ENCODE peak calls at places on chromosomes 5 and 9, in five cellular contexts. G, E, Z, A and K are unnamed samples. For H3K4me1 and H3K36me3, the result is how much of the 10 kb centered on the place peaks cover.

GRCh38 chr9:135533093-135533492 is 11.9 kb downstream of the LCN1 start:
- DNase-seq in Z (no peak), G (no peak), A (no peak), E (no peak), K (no peak)

GRCh38 chr5:79935992-79936643 is 54.9 kb downstream of the MTX3 start:
- DNase-seq in A (no peak), G (no peak), E (no peak), Z (no peak), K (no peak)

GRCh38 chr5:1661831-1662558 is 137.6 kb downstream of the MRPL36 start:
- DNase-seq in Z (no peak), G (no peak), E (no peak), A (no peak), K (peak)

GRCh38 chr9:16624356-16624755 is 246.1 kb downstream of the BNC2 start:
- DNase-seq in Z (no peak), E (no peak), A (no peak), G (no peak), K (no peak)

GRCh38 chr9:90086076-90086475 is 481.3 kb downstream of the GADD45G start:
- DNase-seq in Z (no peak), A (no peak), G (no peak), E (no peak), K (no peak)

GRCh38 chr5:120806132-120806531 is 342.0 kb downstream of the PRR16 start:
- DNase-seq in E (peak), A (no peak), Z (no peak), G (no peak), K (no peak)

GRCh38 chr5:178642351-178642909 is 15.6 kb upstream of the CLK4 start:
- DNase-seq in G (peak), E (no peak), Z (no peak), A (no peak), K (peak)

GRCh38 chr9:70601000-70601929 is 186.8 kb upstream of the KLF9 start:
- DNase-seq in A (peak), E (peak), Z (no peak), G (peak), K (peak)

GRCh38 chr5:60436518-60436917 is 263.4 kb downstream of the DEPDC1B start:
- DNase-seq in A (no peak), G (no peak), Z (no peak), E (no peak), K (no peak)

GRCh38 chr5:158796812-158797497 is 302.8 kb downstream of the EBF1 start:
- DNase-seq in Z (no peak), A (no peak), E (no peak), G (no peak), K (no peak)

GRCh38 chr5:72760259-72760658 is 56.2 kb upstream of the TNPO1 start:
- DNase-seq in A (no peak), Z (no peak), E (no peak), G (no peak), K (no peak)

GRCh38 chr9:103821115-103821514 is 273.0 kb upstream of the SMC2 start:
- DNase-seq in G (no peak), E (no peak), Z (no peak), A (no peak), K (no peak)

GRCh38 chr5:168104811-168105481 is 186.5 kb upstream of the WWC1 start:
- DNase-seq in E (peak), G (no peak), A (peak), Z (no peak), K (no peak)

GRCh38 chr9:19173598-19174125 is 46.4 kb upstream of the PLIN2 start:
- DNase-seq in Z (no peak), A (no peak), E (no peak), G (no peak), K (no peak)

GRCh38 chr9:99905833-99906402 is 536 bp upstream of the STX17 start:
- DNase-seq in Z (no peak), E (no peak), G (peak), A (no peak), K (no peak)

GRCh38 chr5:10896016-10896415 is 135.0 kb upstream of the DAP start:
- DNase-seq in A (no peak), G (no peak), E (peak), Z (no peak), K (no peak)

GRCh38 chr9:114037961-114038723 is 40.0 kb downstream of the AMBP start:
- DNase-seq in Z (no peak), G (no peak), E (no peak), A (peak), K (peak)

GRCh38 chr5:21791304-21791703 is 1061.8 kb downstream of the CDH12 start:
- DNase-seq in A (no peak), Z (no peak), G (no peak), E (no peak), K (no peak)

GRCh38 chr5:56673171-56673570 is 142.2 kb upstream of the MAP3K1 start:
- DNase-seq in E (no peak), A (no peak), Z (no peak), G (no peak), K (no peak)

GRCh38 chr5:59608745-59609144 is 284.8 kb downstream of the PDE4D start:
- DNase-seq in A (no peak), G (no peak), E (no peak), Z (no peak), K (no peak)

GRCh38 chr5:72363146-72363802 is 43.1 kb downstream of the PTCD2 start:
- DNase-seq in E (no peak), G (peak), Z (no peak), A (no peak), K (no peak)

GRCh38 chr9:34976441-34976840 is 13.1 kb upstream of the DNAJB5 start:
- DNase-seq in E (no peak), A (no peak), G (no peak), Z (no peak), K (no peak)

GRCh38 chr5:125357660-125358059 is 611.2 kb upstream of the ZNF608 start:
- DNase-seq in G (peak), E (no peak), A (no peak), Z (no peak), K (no peak)

GRCh38 chr9:96302021-96302420 is at the start of gene HSD17B3:
- DNase-seq in G (no peak), E (no peak), A (no peak), Z (no peak), K (no peak)

GRCh38 chr5:133877351-133878235 is 90.8 kb downstream of the C5orf15 start:
- DNase-seq in Z (no peak), G (no peak), A (peak), E (no peak), K (no peak)

GRCh38 chr9:33164138-33164809 is 2.9 kb downstream of the B4GALT1 start:
- DNase-seq in Z (no peak), E (peak), G (no peak), A (no peak), K (no peak)

GRCh38 chr9:33167084-33167948 is at the start of gene B4GALT1:
- DNase-seq in G (peak), Z (peak), A (peak), E (peak), K (peak)

GRCh38 chr9:33165263-33166151 is 1.6 kb downstream of the B4GALT1 start:
- DNase-seq in G (no peak), Z (no peak), E (peak), A (peak), K (no peak)

GRCh38 chr9:33167949-33168535 is 906 bp upstream of the B4GALT1 start:
- DNase-seq in Z (no peak), G (no peak), A (no peak), E (peak), K (peak)

DNA sequence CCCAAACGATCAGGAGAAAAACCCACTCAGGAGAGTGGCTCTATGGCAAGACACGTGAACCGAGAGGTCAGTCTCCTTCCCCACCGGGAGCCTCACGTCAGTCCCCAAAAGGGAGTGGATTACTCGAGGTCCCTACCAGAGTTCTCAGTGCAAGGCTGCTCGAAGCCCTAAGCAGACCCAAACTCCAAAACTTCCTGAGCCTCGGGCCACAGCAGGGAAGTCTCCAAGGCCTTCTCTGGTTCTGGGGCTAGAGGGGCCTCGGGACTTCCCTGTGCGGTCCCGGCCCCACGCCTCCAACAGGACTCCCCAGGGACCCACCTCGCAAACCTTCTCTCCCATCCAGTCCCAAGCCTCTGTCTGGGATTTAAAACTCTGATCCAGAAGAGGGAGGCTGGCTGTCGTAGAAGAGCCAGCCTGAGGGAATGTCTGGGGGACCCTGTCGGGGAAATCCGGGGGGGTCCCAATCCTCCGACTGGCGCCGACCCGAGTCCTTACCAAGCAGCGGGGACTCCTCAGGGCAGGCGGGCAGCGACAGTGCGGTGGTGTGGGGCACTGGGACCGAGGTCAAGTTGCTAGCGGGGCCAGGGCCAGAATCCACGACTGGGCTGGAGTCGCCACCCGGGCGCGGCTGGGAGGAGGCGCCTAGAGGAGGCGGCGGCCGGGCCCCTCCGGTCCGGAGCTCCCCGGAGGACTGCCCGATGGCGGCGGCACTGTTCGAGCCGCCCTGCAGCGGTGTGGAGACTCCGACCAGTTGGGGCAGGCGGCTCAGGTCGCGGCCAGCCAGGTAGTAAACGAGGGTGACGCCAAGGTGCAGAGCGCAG is 663 bp downstream of the B4GALT1 start:
- DNase-seq in G (no peak), E (no peak), A (peak), Z (no peak), K (peak)
- H3K4me1 ChIP-seq in G (half or more), E (under half), A (under half), Z (half or more), K (under half)

DNA sequence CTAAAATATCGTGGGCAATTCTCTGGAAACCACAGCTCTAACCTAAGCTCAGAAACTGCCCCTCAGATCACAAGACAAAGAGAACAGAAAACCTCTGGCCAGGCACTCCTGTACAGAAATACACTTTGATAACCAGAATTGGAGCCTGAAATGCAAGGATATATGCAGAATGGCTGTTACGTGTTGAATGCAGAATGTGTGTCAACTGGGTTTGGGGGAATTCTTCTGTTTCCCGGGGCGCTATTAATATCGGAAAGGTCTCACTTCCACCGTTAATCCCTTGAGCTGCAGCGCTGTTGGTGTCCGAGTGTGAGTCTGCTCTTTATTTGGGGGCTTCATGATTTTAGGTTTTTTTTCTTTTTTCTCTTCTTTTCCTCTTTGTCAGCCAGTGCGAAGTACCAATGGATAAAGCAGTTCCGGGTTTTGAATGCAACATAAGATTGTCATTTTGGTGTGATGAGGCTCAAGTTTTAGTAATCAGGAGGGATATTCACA is 1.2 kb downstream of the PIK3R1 start:
- DNase-seq in Z (no peak), E (no peak), G (no peak), A (no peak), K (no peak)
- TF ChIP-seq CTCF in Z (no peak), E (peak), G (no peak), A (no peak), K (no peak)

GRCh38 chr9:129209580-129209979 is 31.5 kb upstream of the IER5L start:
- DNase-seq in Z (no peak), A (no peak), G (peak), E (no peak), K (no peak)

GRCh38 chr9:129209109-129209508 is 31.0 kb upstream of the IER5L start:
- DNase-seq in A (no peak), G (no peak), E (no peak), Z (no peak), K (no peak)

GRCh38 chr9:129213551-129213950 is 35.5 kb upstream of the IER5L start:
- DNase-seq in E (no peak), G (no peak), Z (no peak), A (no peak), K (no peak)

GRCh38 chr9:129210125-129210524 is 32.1 kb upstream of the IER5L start:
- DNase-seq in G (no peak), A (no peak), Z (no peak), E (no peak), K (no peak)

GRCh38 chr9:129211686-129212085 is 33.6 kb upstream of the IER5L start:
- DNase-seq in G (no peak), Z (no peak), E (no peak), A (no peak), K (no peak)
- H3K36me3 ChIP-seq in G (under half), Z (under half), E (under half), A (under half), K (under half)

GRCh38 chr5:3736926-3737325 is 141.3 kb downstream of the IRX1 start:
- DNase-seq in G (no peak), E (no peak), A (no peak), Z (no peak), K (no peak)
- H3K4me1 ChIP-seq in G (under half), E (under half), A (under half), Z (under half), K (under half)

GRCh38 chr9:37369671-37370070 is 52.8 kb upstream of the GRHPR start:
- DNase-seq in E (no peak), Z (no peak), A (no peak), G (no peak), K (no peak)

GRCh38 chr9:37363124-37363523 is 59.4 kb upstream of the GRHPR start:
- DNase-seq in Z (no peak), G (no peak), A (no peak), E (no peak), K (no peak)

GRCh38 chr9:37362430-37362829 is 60.1 kb upstream of the GRHPR start:
- DNase-seq in Z (no peak), A (no peak), G (no peak), E (no peak), K (no peak)

GRCh38 chr9:37364136-37364535 is 58.4 kb upstream of the GRHPR start:
- DNase-seq in Z (no peak), A (no peak), E (no peak), G (no peak), K (no peak)

DNA sequence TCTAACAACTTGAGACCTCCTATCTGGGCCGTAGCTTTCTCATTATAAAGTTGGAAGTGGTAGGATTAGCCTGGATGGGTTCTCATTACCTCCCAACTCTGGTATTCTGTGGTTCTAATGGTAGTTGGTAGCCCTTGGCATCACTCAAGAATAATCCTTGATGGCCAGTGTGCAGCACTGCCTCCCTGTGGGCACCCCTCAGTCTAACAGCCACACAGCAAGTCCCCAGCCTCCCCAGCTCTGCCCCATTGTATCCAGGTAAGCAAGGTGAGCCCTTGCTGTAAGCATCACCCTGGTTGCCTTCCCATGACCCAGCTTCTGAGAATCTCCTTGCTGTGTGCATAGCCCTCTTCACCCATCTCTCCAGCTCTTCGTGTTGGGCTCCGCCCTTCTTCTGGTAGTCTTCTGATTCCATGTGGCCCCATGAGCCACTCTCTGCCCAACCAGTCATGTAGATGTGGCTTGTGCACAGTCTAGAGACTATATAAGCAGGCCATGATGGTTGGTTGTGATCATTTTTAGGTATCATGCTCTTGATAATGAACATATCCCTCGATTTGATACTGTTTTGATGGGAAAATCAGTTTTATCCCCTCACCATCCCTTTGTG is 57.6 kb upstream of the GRHPR start:
- DNase-seq in Z (no peak), G (no peak), E (no peak), A (no peak), K (no peak)
- TF ChIP-seq CTCF in Z (no peak), G (no peak), E (no peak), A (peak), K (no peak)

GRCh38 chr5:154768207-154768606 is 13.0 kb downstream of the LARP1 start:
- DNase-seq in E (no peak), A (no peak), Z (no peak), G (no peak), K (no peak)
- H3K36me3 ChIP-seq in E (under half), A (under half), Z (under half), G (under half), K (under half)

GRCh38 chr9:127897194-127897692 is 2.2 kb downstream of the ST6GALNAC6 start:
- DNase-seq in Z (no peak), G (peak), A (peak), E (peak), K (no peak)

GRCh38 chr9:127896395-127897193 is 2.8 kb downstream of the ST6GALNAC6 start:
- DNase-seq in A (no peak), G (no peak), E (no peak), Z (no peak), K (no peak)

GRCh38 chr9:127895811-127896210 is 3.6 kb downstream of the ST6GALNAC6 start:
- DNase-seq in G (no peak), Z (no peak), A (no peak), E (no peak), K (no peak)

GRCh38 chr9:127899200-127899943 is at the start of gene ST6GALNAC6:
- DNase-seq in A (peak), E (peak), G (peak), Z (peak), K (peak)

DNA sequence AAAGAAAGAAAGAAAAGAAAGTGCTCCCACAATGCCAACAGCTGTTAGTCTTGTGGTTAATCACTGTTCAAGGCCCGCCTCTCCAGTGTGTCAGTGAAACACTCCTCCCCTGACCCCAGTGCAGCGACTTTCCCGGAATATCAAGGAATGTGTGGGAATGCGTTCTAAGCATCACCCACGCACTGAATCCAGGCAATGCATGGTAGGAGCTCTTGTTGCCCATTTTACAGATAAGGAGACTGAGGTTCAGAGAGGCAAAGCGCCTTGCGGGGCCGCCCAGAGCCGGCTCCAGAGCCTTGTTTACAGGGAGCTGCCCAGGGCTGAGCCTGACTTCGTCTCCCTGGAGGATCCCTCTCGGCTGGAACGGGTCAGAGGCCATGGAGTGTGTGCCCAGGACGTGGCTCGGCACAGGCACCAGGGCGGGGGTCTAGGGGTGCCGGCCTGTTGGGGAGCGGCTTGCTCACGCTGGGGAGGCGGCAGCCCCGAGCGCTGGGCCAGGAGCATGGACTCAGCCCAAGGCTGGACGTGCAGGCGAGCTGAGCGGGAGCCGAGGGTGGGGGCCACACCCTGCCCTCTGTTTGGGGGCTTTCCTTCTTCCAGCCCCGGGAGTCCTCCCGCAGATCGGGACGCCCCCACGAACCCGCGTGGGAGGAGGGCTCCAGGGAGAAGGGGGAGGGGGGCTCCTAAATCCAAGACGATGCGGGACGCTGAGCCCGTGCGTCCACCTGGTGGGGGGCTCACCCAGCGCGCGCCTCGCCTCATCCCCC is 787 bp downstream of the ST6GALNAC6 start:
- DNase-seq in E (peak), A (peak), Z (no peak), G (peak), K (no peak)
- H3K4me1 ChIP-seq in E (under half), A (half or more), Z (under half), G (under half), K (under half)